ENCODE peak calls at places on chromosomes 2 and 18, in five cellular contexts. Q, F, L, V and A are unnamed samples.

GRCh38 chr2:64142817-64143153 is 1.4 kb downstream of the PELI1 start:
- DNase-seq in Q (no peak), F (no peak), L (no peak), V (no peak), A (no peak)

GRCh38 chr18:26706796-26707406 is 158.5 kb upstream of the KCTD1 start:
- DNase-seq in Q (peak; percentile 42), F (no peak), L (no peak), V (no peak), A (no peak)

GRCh38 chr2:71348302-71348701 is 16.7 kb downstream of the ZNF638 start:
- DNase-seq in Q (no peak), F (no peak), L (peak; percentile 32), V (peak; percentile 48), A (no peak)

GRCh38 chr2:71831208-71831577 is 316.5 kb downstream of the CYP26B1 start:
- DNase-seq in Q (peak; percentile 21), F (no peak), L (no peak), V (peak; percentile 27), A (no peak)

GRCh38 chr2:165239230-165239629 is at the start of gene SCN2A:
- DNase-seq in Q (no peak), F (peak; percentile 47), L (peak; percentile 73), V (peak; percentile 60), A (no peak)

GRCh38 chr2:219460424-219460926 is 25.8 kb downstream of the SPEG start:
- DNase-seq in Q (no peak), F (no peak), L (peak; percentile 74), V (no peak), A (peak; percentile 57)

GRCh38 chr2:8138923-8139667 is 542.8 kb upstream of the ID2 start:
- DNase-seq in Q (no peak), F (no peak), L (no peak), V (no peak), A (no peak)

GRCh38 chr2:199778655-199779054 is 72.3 kb downstream of the FTCDNL1 start:
- DNase-seq in Q (no peak), F (no peak), L (no peak), V (no peak), A (no peak)

GRCh38 chr2:28287261-28287915 is 105.3 kb upstream of the FOSL2 start:
- DNase-seq in Q (no peak), F (no peak), L (no peak), V (no peak), A (no peak)

GRCh38 chr2:175743020-175743419 is 259.0 kb downstream of the LNPK start:
- DNase-seq in Q (no peak), F (no peak), L (no peak), V (no peak), A (no peak)

GRCh38 chr18:25274900-25275299 is 77.1 kb downstream of the ZNF521 start:
- DNase-seq in Q (no peak), F (no peak), L (no peak), V (no peak), A (no peak)

GRCh38 chr18:25279556-25279955 is 72.4 kb downstream of the ZNF521 start:
- DNase-seq in Q (no peak), F (no peak), L (no peak), V (no peak), A (no peak)

GRCh38 chr18:25278415-25278814 is 73.6 kb downstream of the ZNF521 start:
- DNase-seq in Q (no peak), F (no peak), L (no peak), V (peak; percentile 58), A (no peak)

GRCh38 chr18:25279133-25279532 is 72.8 kb downstream of the ZNF521 start:
- DNase-seq in Q (no peak), F (no peak), L (no peak), V (peak; percentile 51), A (no peak)

GRCh38 chr18:25275414-25276001 is 76.5 kb downstream of the ZNF521 start:
- DNase-seq in Q (no peak), F (no peak), L (no peak), V (peak; percentile 94), A (no peak)
- TF ChIP-seq POLR2AphosphoS5 in Q (no peak), F (no peak), L (no peak), V (peak; percentile 74), A (no peak)

GRCh38 chr18:73752546-73752945 is 395.1 kb downstream of the FBXO15 start:
- DNase-seq in Q (no peak), F (no peak), L (no peak), V (no peak), A (no peak)
- H3K4me3 ChIP-seq in Q (no peak overlapping the region), F (no peak overlapping the region), L (no peak overlapping the region), V (no peak overlapping the region), A (no peak overlapping the region)

GRCh38 chr2:18684202-18685040 is 95.1 kb upstream of the NT5C1B start:
- DNase-seq in Q (no peak), F (no peak), L (no peak), V (no peak), A (peak; percentile 13)
- H3K27ac ChIP-seq in Q (no peak overlapping the region), F (no peak overlapping the region), L (no peak overlapping the region), V (no peak overlapping the region), A (peak overlapping the region; percentile 10)

DNA sequence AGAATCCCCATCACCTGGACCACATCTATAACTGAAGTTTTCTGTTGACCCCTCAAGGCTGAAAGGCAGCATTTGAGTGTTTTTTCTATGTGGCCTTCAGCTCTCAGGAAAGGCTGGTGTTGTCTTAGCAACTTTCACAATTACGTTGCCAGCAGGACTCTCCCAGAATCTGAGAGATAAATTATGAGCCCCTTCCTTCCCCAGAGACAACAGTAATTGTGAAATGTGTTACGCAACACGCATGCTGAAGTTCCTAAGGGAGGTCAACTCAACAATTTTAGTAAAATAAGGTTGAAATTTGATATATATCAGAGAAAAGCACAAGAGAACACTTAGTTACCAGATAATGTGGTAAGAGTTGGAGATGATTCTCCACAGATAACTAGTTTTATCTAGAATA is 216.5 kb upstream of the SLC8A1 start:
- DNase-seq in Q (no peak), F (no peak), L (no peak), V (no peak), A (no peak)
- TF ChIP-seq POLR2AphosphoS5 in Q (no peak), F (no peak), L (no peak), V (no peak), A (peak; percentile 12)